ENCODE peak calls at places on chromosomes 13 and 19, in four cellular contexts. A is effector memory CD4-positive, alpha-beta T cell; B is CD4-positive, alpha-beta memory T cell; H is mammary epithelial cell. Y is an unnamed sample.

GRCh38 chr13:109815651-109816050 is 29.3 kb upstream of the IRS2 start:
- DNase-seq in H (no peak), B (no peak), A (no peak), Y (no peak)

GRCh38 chr13:44801990-44802389 is 187.3 kb downstream of the NUFIP1 start:
- DNase-seq in B (no peak), H (peak), A (no peak), Y (no peak)

GRCh38 chr13:105920375-105920774 is 615.1 kb downstream of the EFNB2 start:
- DNase-seq in B (no peak), A (no peak), H (peak), Y (no peak)

GRCh38 chr13:105778196-105778595 is 757.3 kb downstream of the EFNB2 start:
- DNase-seq in H (peak), A (no peak), B (no peak), Y (no peak)

GRCh38 chr13:90867336-90867683 is 480.2 kb upstream of the MIR17HG start:
- DNase-seq in A (no peak), H (peak), B (no peak), Y (no peak)

GRCh38 chr19:12785431-12786011 is 5.8 kb upstream of the JUNB start:
- DNase-seq in A (no peak), B (peak), H (no peak), Y (no peak)

GRCh38 chr19:33785795-33786194 is 10.9 kb upstream of the KCTD15 start:
- DNase-seq in A (no peak), B (no peak), H (peak), Y (no peak)

GRCh38 chr13:39353988-39354387 is 249.0 kb downstream of the LHFPL6 start:
- DNase-seq in A (no peak), B (no peak), H (peak), Y (no peak)

GRCh38 chr19:10114651-10115391 is 3.3 kb downstream of the P2RY11 start:
- DNase-seq in H (no peak), B (no peak), A (no peak), Y (no peak)

GRCh38 chr19:52871466-52871865 is 14.0 kb upstream of the ZNF468 start:
- DNase-seq in B (no peak), H (no peak), A (no peak), Y (no peak)

GRCh38 chr19:19591133-19591825 is 27.2 kb downstream of the PBX4 start:
- DNase-seq in H (peak), A (peak), B (peak), Y (no peak)

GRCh38 chr13:74111901-74112824 is 22.0 kb downstream of the KLF12 start:
- DNase-seq in B (no peak), H (no peak), A (no peak), Y (no peak)

GRCh38 chr13:106998664-106999063 is 430.7 kb upstream of the ARGLU1 start:
- DNase-seq in A (no peak), B (no peak), H (no peak), Y (no peak)

GRCh38 chr19:15911599-15912237 is 13.8 kb upstream of the CYP4F2 start:
- DNase-seq in B (no peak), H (no peak), A (no peak), Y (no peak)

GRCh38 chr19:1016647-1017114 is 4.2 kb downstream of the TMEM259 start:
- DNase-seq in A (no peak), B (no peak), H (peak), Y (no peak)

GRCh38 chr19:50324331-50324730 is 4.8 kb downstream of the KCNC3 start:
- DNase-seq in A (no peak), H (no peak), B (no peak), Y (no peak)

GRCh38 chr19:16497042-16497441 is 848 bp downstream of the C19orf44 start:
- DNase-seq in B (no peak), H (no peak), A (no peak), Y (no peak)

DNA sequence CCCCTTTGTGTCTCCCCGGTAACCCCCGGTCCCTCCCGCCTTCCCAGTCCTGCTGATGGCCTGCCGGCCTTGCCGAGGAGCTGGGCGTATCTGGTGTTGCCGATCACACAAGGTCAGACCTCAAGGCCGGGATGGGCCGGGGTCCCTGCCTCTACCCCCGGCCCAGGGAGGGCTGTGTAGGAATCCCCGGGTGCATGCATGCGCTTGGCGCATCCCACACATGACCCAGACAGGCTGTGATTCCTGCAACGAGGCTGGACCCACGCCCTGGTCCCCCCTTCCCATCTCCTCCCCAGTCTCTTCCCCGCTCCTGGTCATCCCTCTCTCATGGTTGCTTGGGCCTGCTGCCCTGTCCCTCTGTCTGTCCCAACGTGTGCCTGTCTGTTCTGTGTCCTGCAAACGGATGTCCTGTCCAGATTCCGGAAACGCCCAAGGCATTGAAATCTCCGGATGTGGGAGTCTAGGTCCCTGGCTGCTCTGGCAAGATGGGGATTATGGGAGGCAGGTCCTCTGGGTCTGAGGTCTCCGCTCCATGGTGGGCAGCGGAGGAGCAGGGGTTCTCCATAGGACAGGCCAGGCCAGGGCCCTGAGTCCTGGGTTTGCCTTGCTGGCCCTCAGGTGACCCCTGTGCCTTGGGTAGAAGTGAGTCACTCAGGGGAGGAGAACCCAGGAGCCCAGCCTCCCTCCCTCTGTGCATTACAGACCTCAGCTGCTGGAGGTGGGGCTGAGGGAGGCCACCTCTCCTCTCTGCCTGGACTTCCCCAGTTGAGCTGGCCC is 1.6 kb downstream of the PKN1 start:
- DNase-seq in A (no peak), B (no peak), H (peak), Y (peak)
- H3K4me3 ChIP-seq in A (no peak), B (peak), H (no peak), Y (peak)

GRCh38 chr19:3098141-3098514 is 4.0 kb downstream of the GNA11 start:
- DNase-seq in B (no peak), A (no peak), H (peak), Y (no peak)

GRCh38 chr19:3097442-3097871 is 3.3 kb downstream of the GNA11 start:
- DNase-seq in B (no peak), A (no peak), H (peak), Y (no peak)

GRCh38 chr19:3100331-3100730 is 6.2 kb downstream of the GNA11 start:
- DNase-seq in A (no peak), B (no peak), H (no peak), Y (no peak)

GRCh38 chr19:3099347-3100145 is 5.4 kb downstream of the GNA11 start:
- DNase-seq in H (no peak), A (no peak), B (no peak), Y (no peak)

DNA sequence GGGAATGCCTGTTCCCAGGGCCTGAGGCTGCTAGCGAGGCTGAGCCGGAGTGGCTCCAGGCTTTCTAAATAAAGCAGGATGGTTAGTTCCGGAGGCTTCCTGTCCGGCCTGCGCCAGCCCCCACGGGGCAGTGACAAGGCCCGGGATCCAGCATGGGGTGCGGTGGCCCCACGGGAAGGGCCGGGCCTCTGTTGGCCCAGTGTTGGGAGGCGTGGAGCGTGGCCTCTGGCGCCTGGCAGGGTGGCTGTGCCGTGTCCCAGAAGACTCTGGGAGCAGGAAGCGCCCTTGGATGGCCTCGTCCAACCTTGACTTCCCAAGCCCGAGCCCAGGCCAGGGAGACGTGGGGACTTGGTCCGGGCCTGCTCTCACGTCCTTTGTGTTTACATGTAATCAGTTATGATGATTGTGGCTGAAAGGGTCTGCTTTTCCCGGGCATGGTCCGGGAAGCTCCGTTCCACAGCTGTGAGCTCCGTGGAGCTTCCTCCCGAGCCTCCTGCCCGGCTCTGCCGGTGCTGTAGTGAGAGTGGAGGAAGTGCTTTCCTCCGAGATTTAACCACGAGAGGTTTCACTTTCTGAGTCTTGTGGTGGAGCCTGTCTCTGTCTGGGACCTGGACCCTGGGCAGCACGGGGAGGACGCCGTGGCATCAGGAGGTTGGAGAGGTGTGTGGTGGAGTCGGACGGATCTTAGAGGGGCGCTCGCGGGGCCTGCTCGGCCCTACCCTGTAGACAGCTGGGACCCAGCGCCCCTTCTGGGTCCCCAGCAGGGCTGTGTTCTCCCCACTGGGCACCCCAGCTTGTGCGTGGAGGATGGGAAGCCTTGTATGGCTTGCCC is 4.6 kb downstream of the GNA11 start:
- DNase-seq in A (no peak), H (peak), B (peak), Y (peak)
- H3K4me3 ChIP-seq in A (peak), H (peak), B (no peak), Y (peak)

GRCh38 chr13:20823071-20823470 is 49.3 kb upstream of the EEF1AKMT1 start:
- DNase-seq in B (no peak), H (no peak), A (no peak), Y (no peak)

GRCh38 chr13:20824762-20825161 is 51.0 kb upstream of the EEF1AKMT1 start:
- DNase-seq in A (no peak), H (no peak), B (no peak), Y (no peak)

GRCh38 chr13:20826810-20827560 is 53.2 kb upstream of the EEF1AKMT1 start:
- DNase-seq in H (peak), A (no peak), B (no peak), Y (no peak)

GRCh38 chr13:20826301-20826700 is 52.5 kb upstream of the EEF1AKMT1 start:
- DNase-seq in H (no peak), A (no peak), B (no peak), Y (no peak)

GRCh38 chr13:20825476-20825875 is 51.7 kb upstream of the EEF1AKMT1 start:
- DNase-seq in A (no peak), B (no peak), H (no peak), Y (no peak)
- H3K4me3 ChIP-seq in A (no peak), B (no peak), H (no peak), Y (no peak)

DNA sequence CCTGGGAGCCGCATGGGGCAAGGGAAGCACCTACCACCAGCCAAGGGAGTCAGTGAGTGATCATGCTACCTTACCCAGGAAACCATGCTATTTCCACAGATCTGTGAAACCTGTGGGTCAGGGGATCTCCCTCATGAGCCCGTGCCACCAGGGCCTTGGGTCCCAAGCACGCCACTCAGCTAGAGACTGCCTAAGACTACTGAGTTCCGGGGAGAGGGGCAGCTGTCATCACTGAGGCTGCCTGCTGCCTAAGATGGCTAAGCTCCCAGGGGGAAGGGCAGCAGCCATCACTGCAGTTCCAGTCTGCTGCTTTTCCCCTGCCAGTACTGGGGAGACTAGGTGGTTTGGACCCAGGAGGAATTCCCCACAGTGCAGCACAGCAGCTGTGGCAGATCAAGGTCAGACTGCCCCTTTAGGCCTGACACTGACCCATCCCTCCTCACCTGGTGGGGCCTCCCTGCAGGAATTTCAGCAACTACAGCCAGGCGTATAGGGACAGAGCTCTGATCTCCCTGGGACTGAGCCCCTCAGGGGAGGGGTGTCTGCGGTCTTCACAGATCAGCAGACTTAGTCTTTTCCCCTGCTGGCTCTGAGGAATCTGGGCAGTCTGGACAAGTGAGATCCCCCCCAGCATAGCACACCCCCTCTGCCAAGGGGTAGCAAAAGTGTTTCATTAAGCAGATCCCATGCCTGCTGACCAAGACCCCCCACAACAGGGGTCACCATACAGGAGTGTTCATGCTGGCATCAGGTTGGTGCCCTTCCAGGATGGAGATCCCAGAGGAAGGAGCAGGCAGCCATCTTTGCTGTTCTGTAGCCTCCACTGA is 26.9 kb downstream of the VSTM2B start:
- DNase-seq in A (no peak), H (no peak), B (no peak), Y (no peak)
- H3K4me3 ChIP-seq in A (no peak), H (no peak), B (no peak), Y (no peak)

DNA sequence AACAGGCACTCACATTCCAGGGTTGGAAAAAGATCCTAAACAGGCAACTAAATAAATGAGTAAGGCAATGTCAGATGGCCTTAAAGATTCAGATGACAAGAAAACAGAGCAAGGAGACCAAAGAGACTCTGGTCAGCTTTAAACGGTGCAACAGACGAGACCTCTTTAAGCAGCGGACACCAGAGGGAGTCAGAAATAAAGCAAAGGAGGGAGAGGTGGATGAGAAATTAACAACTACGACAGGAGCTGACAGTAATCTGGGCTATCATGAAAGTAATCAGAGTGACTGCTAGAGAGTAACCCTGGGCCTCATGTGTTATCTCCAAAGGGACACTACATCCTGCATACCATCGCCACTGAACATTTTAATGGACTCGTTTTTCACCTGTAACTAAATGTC is 1.1 kb downstream of the ZNF550 start:
- DNase-seq in H (no peak), A (no peak), B (no peak), Y (no peak)
- H3K4me3 ChIP-seq in H (peak), A (peak), B (peak), Y (peak)

GRCh38 chr19:43781630-43782310 is 997 bp upstream of the KCNN4 start:
- DNase-seq in H (peak), A (no peak), B (no peak), Y (no peak)
- H3K4me3 ChIP-seq in H (no peak), A (peak), B (no peak), Y (no peak)